ENCODE peak calls at places on chromosomes 16 and 17, in ten cellular contexts. C, M, H, R, Z, W, B, X, J and L are unnamed samples.
A peak's percentile ranks its signal among the peaks of the same experiment; 100 is the strongest.

GRCh38 chr16:14501331-14502255 is 128.5 kb downstream of the PARN start:
- DNase-seq in C (peak; percentile 95), M (peak; percentile 80), H (peak; percentile 58), R (peak; percentile 83), Z (no peak), W (peak; percentile 87), B (peak; percentile 91), X (peak; percentile 87), J (peak; percentile 67), L (peak; percentile 94)

GRCh38 chr17:70345061-70345460 is 175.7 kb downstream of the KCNJ2 start:
- DNase-seq in C (no peak), M (no peak), H (no peak), R (no peak), Z (no peak), W (no peak), B (no peak), X (no peak), J (no peak), L (no peak)

GRCh38 chr16:51357839-51358238 is 206.8 kb upstream of the SALL1 start:
- DNase-seq in C (no peak), M (no peak), H (no peak), R (no peak), Z (no peak), W (no peak), B (no peak), X (no peak), J (no peak), L (no peak)

GRCh38 chr16:53784312-53784711 is 80.4 kb downstream of the FTO start:
- DNase-seq in C (no peak), M (no peak), H (no peak), R (no peak), Z (no peak), W (no peak), B (no peak), X (no peak), J (no peak), L (no peak)

GRCh38 chr17:60127068-60128064 is 22.4 kb upstream of the CA4 start:
- DNase-seq in C (no peak), M (no peak), H (no peak), R (no peak), Z (no peak), W (no peak), B (no peak), X (no peak), J (no peak), L (no peak)

GRCh38 chr16:83137326-83137770 is 510.6 kb downstream of the CDH13 start:
- DNase-seq in C (peak; percentile 77), M (no peak), H (peak; percentile 27), R (no peak), Z (no peak), W (no peak), B (no peak), X (no peak), J (no peak), L (peak; percentile 75)

GRCh38 chr16:2190659-2191445 is 5.6 kb downstream of the CASKIN1 start:
- DNase-seq in C (no peak), M (no peak), H (no peak), R (no peak), Z (no peak), W (no peak), B (no peak), X (no peak), J (no peak), L (no peak)

GRCh38 chr17:57257213-57257873 is 1.0 kb downstream of the MSI2 start:
- DNase-seq in C (peak; percentile 3), M (no peak), H (peak; percentile 29), R (no peak), Z (peak; percentile 42), W (no peak), B (no peak), X (no peak), J (no peak), L (no peak)

GRCh38 chr17:78999056-78999768 is 10.4 kb downstream of the CANT1 start:
- DNase-seq in C (no peak), M (no peak), H (no peak), R (no peak), Z (no peak), W (no peak), B (no peak), X (no peak), J (no peak), L (no peak)

GRCh38 chr17:17275991-17276390 is 5.1 kb downstream of the COPS3 start:
- DNase-seq in C (no peak), M (no peak), H (no peak), R (no peak), Z (no peak), W (no peak), B (peak; percentile 26), X (no peak), J (no peak), L (no peak)

GRCh38 chr17:17264430-17264829 is 16.6 kb downstream of the COPS3 start:
- DNase-seq in C (no peak), M (no peak), H (no peak), R (no peak), Z (no peak), W (no peak), B (peak; percentile 44), X (no peak), J (no peak), L (no peak)

GRCh38 chr17:17269926-17270773 is 10.9 kb downstream of the COPS3 start:
- DNase-seq in C (peak; percentile 10), M (no peak), H (no peak), R (no peak), Z (peak; percentile 37), W (no peak), B (no peak), X (no peak), J (peak; percentile 8), L (no peak)
- TF ChIP-seq CTCF in C (peak; percentile 30), M (no peak), H (peak; percentile 11), R (no peak), Z (peak; percentile 29), W (no peak), B (no peak), X (no peak), J (peak; percentile 64), L (peak; percentile 21)

DNA sequence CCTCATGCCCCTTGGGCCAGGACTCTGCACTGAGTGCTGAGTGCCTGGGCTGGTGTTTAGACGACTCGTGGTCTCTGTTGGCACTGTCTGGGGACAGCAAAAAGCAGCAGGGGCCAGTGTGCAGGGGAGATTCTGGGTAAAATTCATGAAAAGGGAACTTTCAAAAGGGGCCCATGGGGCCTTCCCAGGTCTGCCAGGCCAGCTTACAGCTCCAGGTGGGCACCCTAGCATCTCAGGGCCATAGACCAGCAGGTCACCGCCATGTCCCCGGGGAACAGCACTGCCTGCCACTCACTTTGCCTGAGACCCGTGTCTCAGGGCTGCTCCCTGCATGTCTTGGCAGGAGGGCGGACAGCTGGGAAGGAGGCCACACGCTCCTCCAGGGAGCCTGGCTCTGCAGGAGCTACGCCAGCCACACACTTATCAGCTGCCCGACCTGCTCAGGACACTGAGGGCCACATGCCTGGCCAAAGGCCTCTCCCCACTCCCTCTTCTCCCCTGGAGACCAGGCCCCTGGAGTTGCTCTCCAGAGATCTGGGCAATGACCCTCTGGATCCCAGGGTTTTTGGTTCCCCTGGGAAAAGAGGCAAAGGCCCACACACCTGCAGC is 8.8 kb upstream of the FASN start:
- DNase-seq in C (no peak), M (peak; percentile 57), H (no peak), R (no peak), Z (no peak), W (no peak), B (peak; percentile 58), X (peak; percentile 17), J (no peak), L (no peak)
- H3K4me3 ChIP-seq in C (no peak overlapping the region), M (no peak overlapping the region), H (peak overlapping the region; percentile 25), R (no peak overlapping the region), Z (peak overlapping the region; percentile 59), W (no peak overlapping the region), B (no peak overlapping the region), X (peak overlapping the region; percentile 47), J (peak overlapping the region; percentile 70), L (no peak overlapping the region)

GRCh38 chr17:80433916-80434666 is 19.1 kb downstream of the ENDOV start:
- DNase-seq in C (no peak), M (peak; percentile 12), H (no peak), R (no peak), Z (no peak), W (no peak), B (no peak), X (no peak), J (no peak), L (no peak)

GRCh38 chr17:80432350-80432955 is 17.5 kb downstream of the ENDOV start:
- DNase-seq in C (no peak), M (peak; percentile 14), H (no peak), R (no peak), Z (no peak), W (no peak), B (no peak), X (no peak), J (no peak), L (no peak)

GRCh38 chr17:80430446-80431245 is 15.7 kb downstream of the ENDOV start:
- DNase-seq in C (no peak), M (no peak), H (no peak), R (no peak), Z (no peak), W (no peak), B (no peak), X (no peak), J (no peak), L (no peak)

GRCh38 chr17:80431246-80432195 is 16.6 kb downstream of the ENDOV start:
- DNase-seq in C (no peak), M (peak; percentile 42), H (no peak), R (no peak), Z (no peak), W (no peak), B (no peak), X (no peak), J (no peak), L (no peak)

GRCh38 chr17:80432961-80433550 is 18.1 kb downstream of the ENDOV start:
- DNase-seq in C (no peak), M (peak; percentile 26), H (no peak), R (no peak), Z (no peak), W (no peak), B (no peak), X (no peak), J (no peak), L (no peak)
- TF ChIP-seq CTCF in C (no peak), M (no peak), H (no peak), R (no peak), Z (no peak), W (no peak), B (no peak), X (no peak), J (no peak), L (no peak)

DNA sequence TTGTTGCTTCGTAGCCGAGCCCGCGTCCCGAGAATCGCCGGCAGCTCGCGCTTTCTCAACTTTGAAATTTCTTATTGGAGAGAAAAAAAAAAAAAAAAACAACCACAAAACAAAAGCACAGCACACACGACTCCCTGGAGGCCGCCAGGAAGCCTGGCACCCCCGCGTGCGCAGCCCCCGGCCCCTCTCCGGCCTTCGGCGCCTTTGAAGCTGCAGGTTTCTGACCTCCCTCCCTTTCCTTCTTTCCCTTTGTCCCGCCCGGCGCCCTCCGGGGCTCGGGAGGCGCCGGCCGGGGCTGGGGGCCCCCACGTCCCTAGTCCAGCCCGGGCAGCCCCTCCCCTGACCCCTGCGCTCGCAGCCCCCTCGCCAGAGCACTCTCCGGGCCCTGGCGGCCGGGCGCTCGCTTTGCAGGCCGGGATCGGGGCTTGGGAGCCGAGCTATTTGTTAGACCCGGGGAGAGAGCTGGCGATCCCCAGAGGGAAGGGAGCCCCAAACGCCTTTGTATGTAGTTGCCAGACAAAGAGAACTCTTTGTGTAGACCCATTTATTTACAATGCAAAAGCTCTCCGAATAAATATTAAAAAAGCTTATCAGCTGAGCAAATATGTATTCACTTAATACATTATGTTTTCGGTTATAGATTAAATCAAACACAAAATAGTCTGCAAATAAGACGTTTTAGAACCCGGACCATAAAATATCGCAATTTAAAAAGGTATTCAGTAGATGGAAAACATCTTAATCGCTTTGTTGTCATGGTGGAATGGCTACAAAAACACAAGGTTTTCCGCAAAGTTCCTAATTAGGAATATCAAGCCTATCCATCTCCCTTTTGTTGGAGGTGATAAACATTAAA is 2.3 kb downstream of the BAHCC1 start:
- DNase-seq in C (peak; percentile 78), M (no peak), H (peak; percentile 56), R (no peak), Z (no peak), W (no peak), B (no peak), X (no peak), J (no peak), L (peak; percentile 72)
- H3K4me3 ChIP-seq in C (peak overlapping the region; percentile 49), M (peak overlapping the region; percentile 69), H (peak overlapping the region; percentile 47), R (peak overlapping the region; percentile 75), Z (no peak overlapping the region), W (peak overlapping the region; percentile 39), B (peak overlapping the region; percentile 36), X (peak overlapping the region; percentile 96), J (peak overlapping the region; percentile 83), L (peak overlapping the region; percentile 62)